ENCODE peak calls at places on chromosomes 11 and 22, in ten cellular contexts. X is cardiac fibroblast; F is AG09319; V is activated CD4-positive, alpha-beta T cell treated with anti-CD3 and anti-CD28 coated beads, Interleukin-2, amount 10 ng/mL, durations not matched to agents 7 days and 5 days; K is HuH-7; C is activated gamma-delta T cell treated with Interleukin-2 at 50 U/mL for 16 hours; Y is H54; O is HFF-Myc; L is T-helper 2 cell; B is psoas muscle. T is an unnamed sample.

GRCh38 chr22:45768490-45768889 is 96.9 kb downstream of the ATXN10 start:
- DNase-seq in X (no peak), F (no peak), V (no peak), K (no peak), C (no peak), Y (no peak), O (no peak), L (no peak), B (no peak), T (no peak)

GRCh38 chr11:12806113-12806512 is 131.9 kb downstream of the TEAD1 start:
- DNase-seq in X (no peak), F (no peak), V (no peak), K (no peak), C (no peak), Y (no peak), O (no peak), L (no peak), B (no peak), T (no peak)

GRCh38 chr11:6653656-6654055 is 2.0 kb downstream of the DCHS1 start:
- DNase-seq in X (no peak), F (no peak), V (no peak), K (no peak), C (no peak), Y (no peak), O (no peak), L (no peak), B (no peak), T (no peak)

GRCh38 chr11:267491-267994 is 10.7 kb upstream of the NLRP6 start:
- DNase-seq in X (no peak), F (no peak), V (peak), K (no peak), C (peak), Y (no peak), O (no peak), L (peak), B (no peak), T (no peak)

GRCh38 chr11:132064987-132065620 is 694.7 kb downstream of the NTM start:
- DNase-seq in X (peak), F (peak), V (no peak), K (no peak), C (no peak), Y (no peak), O (peak), L (no peak), B (no peak), T (no peak)

GRCh38 chr11:117704416-117705150 is 92.4 kb downstream of the DSCAML1 start:
- DNase-seq in X (no peak), F (no peak), V (no peak), K (no peak), C (no peak), Y (no peak), O (no peak), L (no peak), B (no peak), T (no peak)

GRCh38 chr11:102572537-102573220 is 42.1 kb upstream of the MMP7 start:
- DNase-seq in X (no peak), F (no peak), V (no peak), K (no peak), C (no peak), Y (no peak), O (no peak), L (no peak), B (no peak), T (no peak)

GRCh38 chr11:15073361-15074205 is at the start of gene CALCB:
- DNase-seq in X (peak), F (no peak), V (no peak), K (peak), C (no peak), Y (no peak), O (no peak), L (no peak), B (no peak), T (peak)

GRCh38 chr22:27108425-27109114 is 451.2 kb downstream of the MIAT start:
- DNase-seq in X (peak), F (no peak), V (no peak), K (no peak), C (no peak), Y (no peak), O (no peak), L (no peak), B (peak), T (no peak)

GRCh38 chr11:19779740-19780139 is 67.1 kb downstream of the NAV2 start:
- DNase-seq in X (no peak), F (no peak), V (no peak), K (no peak), C (no peak), Y (no peak), O (no peak), L (no peak), B (no peak), T (no peak)

GRCh38 chr11:12702999-12703453 is 28.8 kb downstream of the TEAD1 start:
- DNase-seq in X (no peak), F (no peak), V (no peak), K (no peak), C (no peak), Y (no peak), O (no peak), L (no peak), B (no peak), T (no peak)

GRCh38 chr11:76362716-76363115 is 18.2 kb downstream of the THAP12 start:
- DNase-seq in X (no peak), F (no peak), V (no peak), K (no peak), C (no peak), Y (no peak), O (no peak), L (no peak), B (no peak), T (no peak)

GRCh38 chr11:2265854-2266585 is 4.4 kb downstream of the ASCL2 start:
- DNase-seq in X (no peak), F (no peak), V (no peak), K (no peak), C (no peak), Y (no peak), O (no peak), L (peak), B (no peak), T (peak)

GRCh38 chr11:126992804-126993111 is 7.8 kb downstream of the KIRREL3 start:
- DNase-seq in X (peak), F (no peak), V (no peak), K (no peak), C (no peak), Y (no peak), O (no peak), L (no peak), B (no peak), T (no peak)

GRCh38 chr11:85685131-85685819 is 720 bp downstream of the CCDC89 start:
- DNase-seq in X (peak), F (no peak), V (no peak), K (no peak), C (no peak), Y (peak), O (no peak), L (no peak), B (no peak), T (peak)

GRCh38 chr11:76245720-76246119 is 39.4 kb upstream of the WNT11 start:
- DNase-seq in X (no peak), F (no peak), V (no peak), K (no peak), C (no peak), Y (no peak), O (no peak), L (no peak), B (no peak), T (no peak)

GRCh38 chr11:540583-541432 is 3.5 kb downstream of the LRRC56 start:
- DNase-seq in X (no peak), F (no peak), V (no peak), K (no peak), C (no peak), Y (no peak), O (no peak), L (no peak), B (no peak), T (no peak)

GRCh38 chr11:27770576-27770975 is 70.3 kb upstream of the BDNF start:
- DNase-seq in X (no peak), F (no peak), V (no peak), K (no peak), C (no peak), Y (peak), O (no peak), L (no peak), B (no peak), T (no peak)

GRCh38 chr11:72573380-72573949 is 100.8 kb downstream of the PDE2A start:
- DNase-seq in X (peak), F (no peak), V (no peak), K (peak), C (no peak), Y (no peak), O (no peak), L (no peak), B (no peak), T (peak)

GRCh38 chr11:4697583-4697982 is at the start of gene OR51E2:
- DNase-seq in X (no peak), F (no peak), V (no peak), K (no peak), C (no peak), Y (no peak), O (no peak), L (no peak), B (no peak), T (no peak)

GRCh38 chr11:56333156-56333555 is 12.7 kb upstream of the OR8K1 start:
- DNase-seq in X (no peak), F (no peak), V (no peak), K (no peak), C (no peak), Y (no peak), O (no peak), L (no peak), B (no peak), T (no peak)

GRCh38 chr22:40585205-40585778 is 51.2 kb downstream of the MRTFA start:
- DNase-seq in X (no peak), F (no peak), V (no peak), K (no peak), C (no peak), Y (no peak), O (no peak), L (no peak), B (no peak), T (no peak)

GRCh38 chr11:24624432-24624831 is 127.6 kb downstream of the LUZP2 start:
- DNase-seq in X (no peak), F (no peak), V (no peak), K (no peak), C (no peak), Y (no peak), O (no peak), L (no peak), B (no peak), T (no peak)

GRCh38 chr22:26922804-26923203 is 265.4 kb downstream of the MIAT start:
- DNase-seq in X (no peak), F (no peak), V (no peak), K (peak), C (no peak), Y (no peak), O (no peak), L (no peak), B (no peak), T (no peak)

GRCh38 chr11:75399344-75400109 is at the start of gene RPS3:
- DNase-seq in X (peak), F (peak), V (peak), K (peak), C (peak), Y (peak), O (peak), L (peak), B (peak), T (peak)

GRCh38 chr11:24844406-24844805 is 347.6 kb downstream of the LUZP2 start:
- DNase-seq in X (no peak), F (no peak), V (no peak), K (no peak), C (no peak), Y (no peak), O (no peak), L (no peak), B (no peak), T (no peak)

GRCh38 chr11:110409174-110409573 is 20.6 kb upstream of the FDX1 start:
- DNase-seq in X (peak), F (no peak), V (no peak), K (no peak), C (no peak), Y (no peak), O (no peak), L (no peak), B (no peak), T (no peak)

GRCh38 chr11:12696911-12697581 is 22.8 kb downstream of the TEAD1 start:
- DNase-seq in X (no peak), F (no peak), V (no peak), K (no peak), C (no peak), Y (no peak), O (no peak), L (no peak), B (no peak), T (no peak)

GRCh38 chr11:99422581-99423434 is 402.1 kb downstream of the CNTN5 start:
- DNase-seq in X (no peak), F (no peak), V (no peak), K (no peak), C (no peak), Y (no peak), O (no peak), L (no peak), B (no peak), T (no peak)

GRCh38 chr11:121439337-121439736 is 12.8 kb upstream of the SORL1 start:
- DNase-seq in X (no peak), F (no peak), V (no peak), K (no peak), C (no peak), Y (no peak), O (no peak), L (no peak), B (no peak), T (no peak)

T was measured in HEK293T.